ENCODE peak calls at places on chromosomes 16 and 17, in five cellular contexts. One of them, this sample, is unnamed.
A peak's percentile ranks its signal among the peaks of the same experiment; 100 is the strongest.

GRCh38 chr16:86635181-86635580 is 56.8 kb downstream of the FOXL1 start:
- DNase-seq in GM23248: peak; percentile 81
- DNase-seq in PC-3: no peak
- DNase-seq in SK-N-SH: no peak
- DNase-seq in neural progenitor cell: peak; percentile 32
- DNase-seq in this sample: no peak

GRCh38 chr16:81121474-81121990 is 25.3 kb upstream of the GCSH start:
- DNase-seq in neural progenitor cell: no peak
- DNase-seq in PC-3: no peak
- DNase-seq in GM23248: no peak
- DNase-seq in SK-N-SH: no peak
- DNase-seq in this sample: no peak

GRCh38 chr16:27690604-27691003 is 140.7 kb downstream of the KATNIP start:
- DNase-seq in neural progenitor cell: peak; percentile 47
- DNase-seq in PC-3: no peak
- DNase-seq in GM23248: peak; percentile 42
- DNase-seq in SK-N-SH: no peak
- DNase-seq in this sample: peak; percentile 30

GRCh38 chr17:74605361-74605760 is 13.3 kb upstream of the CD300LD start:
- DNase-seq in neural progenitor cell: no peak
- DNase-seq in PC-3: peak; percentile 85
- DNase-seq in GM23248: peak; percentile 96
- DNase-seq in SK-N-SH: no peak
- DNase-seq in this sample: peak; percentile 78

GRCh38 chr17:50117202-50118040 is 12.5 kb downstream of the SAMD14 start:
- DNase-seq in SK-N-SH: no peak
- DNase-seq in PC-3: peak; percentile 85
- DNase-seq in GM23248: peak; percentile 84
- DNase-seq in neural progenitor cell: peak; percentile 92
- DNase-seq in this sample: peak; percentile 92

GRCh38 chr17:73476890-73477350 is 165.1 kb upstream of the CDC42EP4 start:
- DNase-seq in PC-3: no peak
- DNase-seq in GM23248: no peak
- DNase-seq in neural progenitor cell: no peak
- DNase-seq in SK-N-SH: no peak
- DNase-seq in this sample: no peak

GRCh38 chr17:77771587-77771986 is 186.9 kb upstream of the TNRC6C start:
- DNase-seq in neural progenitor cell: no peak
- DNase-seq in PC-3: no peak
- DNase-seq in GM23248: no peak
- DNase-seq in SK-N-SH: no peak
- DNase-seq in this sample: no peak

GRCh38 chr16:66605177-66605999 is 884 bp downstream of the CMTM3 start:
- DNase-seq in SK-N-SH: peak; percentile 80
- DNase-seq in PC-3: peak; percentile 27
- DNase-seq in GM23248: peak; percentile 75
- DNase-seq in neural progenitor cell: peak; percentile 82
- DNase-seq in this sample: peak; percentile 77

GRCh38 chr16:14286381-14287230 is 215.5 kb downstream of the MRTFB start:
- DNase-seq in SK-N-SH: no peak
- DNase-seq in GM23248: peak; percentile 76
- DNase-seq in neural progenitor cell: peak; percentile 63
- DNase-seq in PC-3: no peak
- DNase-seq in this sample: peak; percentile 51

GRCh38 chr17:28750178-28751047 is 6.6 kb downstream of the TRAF4 start:
- DNase-seq in neural progenitor cell: peak; percentile 96
- DNase-seq in PC-3: peak; percentile 90
- DNase-seq in SK-N-SH: peak; percentile 87
- DNase-seq in GM23248: peak; percentile 95
- DNase-seq in this sample: peak; percentile 96

GRCh38 chr17:76710863-76711611 is at the start of gene MXRA7:
- DNase-seq in SK-N-SH: peak; percentile 97
- DNase-seq in neural progenitor cell: peak; percentile 87
- DNase-seq in GM23248: peak; percentile 91
- DNase-seq in PC-3: peak; percentile 78
- DNase-seq in this sample: peak; percentile 89

GRCh38 chr17:77733576-77734296 is 224.8 kb upstream of the TNRC6C start:
- DNase-seq in GM23248: no peak
- DNase-seq in PC-3: no peak
- DNase-seq in SK-N-SH: no peak
- DNase-seq in neural progenitor cell: no peak
- DNase-seq in this sample: no peak

GRCh38 chr16:17416461-17417221 is 54.1 kb downstream of the XYLT1 start:
- DNase-seq in GM23248: peak; percentile 67
- DNase-seq in neural progenitor cell: no peak
- DNase-seq in SK-N-SH: peak; percentile 32
- DNase-seq in PC-3: no peak
- DNase-seq in this sample: peak; percentile 24

DNA sequence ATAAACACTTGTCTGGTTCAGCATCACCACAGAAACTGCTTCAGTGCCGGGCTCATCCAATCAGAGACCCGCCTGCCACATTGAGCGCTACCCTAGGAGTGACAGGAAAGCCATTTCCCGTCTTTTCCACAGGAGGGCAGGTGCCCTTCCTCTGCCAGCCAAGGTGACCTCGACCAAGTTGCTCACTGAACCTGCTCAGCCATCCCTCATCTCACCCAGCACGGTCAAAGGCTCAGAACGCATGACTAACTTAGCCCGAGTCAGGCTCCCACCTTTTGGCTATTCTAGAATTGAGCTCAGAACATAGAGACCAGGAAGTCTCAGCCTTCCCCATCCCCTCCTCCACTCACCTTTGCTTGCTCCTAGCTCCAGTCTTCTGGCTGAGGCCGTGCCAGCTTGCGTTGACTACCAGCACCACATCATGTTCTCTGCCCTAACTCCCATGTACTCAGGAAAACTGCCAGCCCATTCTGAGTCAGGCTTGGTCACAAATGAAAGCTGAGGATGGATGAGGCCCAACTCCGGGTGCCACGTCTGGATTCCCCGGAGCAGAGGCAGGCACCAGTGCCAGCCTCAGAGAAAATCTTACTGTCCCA is 15.6 kb downstream of the MRPS23 start:
- DNase-seq in neural progenitor cell: peak; percentile 51
- DNase-seq in PC-3: peak; percentile 96
- DNase-seq in SK-N-SH: peak; percentile 45
- DNase-seq in GM23248: peak; percentile 91
- DNase-seq in this sample: no peak
- TF ChIP-seq EZH2phosphoT487 in neural progenitor cell: no peak
- TF ChIP-seq EZH2phosphoT487 in PC-3: no peak
- TF ChIP-seq EZH2phosphoT487 in SK-N-SH: no peak
- TF ChIP-seq EZH2phosphoT487 in GM23248: no peak
- TF ChIP-seq EZH2phosphoT487 in this sample: no peak

GRCh38 chr17:41813699-41814124 is 908 bp downstream of the FKBP10 start:
- DNase-seq in PC-3: no peak
- DNase-seq in neural progenitor cell: no peak
- DNase-seq in SK-N-SH: peak; percentile 37
- DNase-seq in GM23248: peak; percentile 63
- DNase-seq in this sample: no peak
- H3K27ac ChIP-seq in PC-3: no peak overlapping the region
- H3K27ac ChIP-seq in neural progenitor cell: no peak overlapping the region
- H3K27ac ChIP-seq in SK-N-SH: peak overlapping the region; percentile 87
- H3K27ac ChIP-seq in GM23248: peak overlapping the region; percentile 79
- H3K27ac ChIP-seq in this sample: peak overlapping the region; percentile 98

DNA sequence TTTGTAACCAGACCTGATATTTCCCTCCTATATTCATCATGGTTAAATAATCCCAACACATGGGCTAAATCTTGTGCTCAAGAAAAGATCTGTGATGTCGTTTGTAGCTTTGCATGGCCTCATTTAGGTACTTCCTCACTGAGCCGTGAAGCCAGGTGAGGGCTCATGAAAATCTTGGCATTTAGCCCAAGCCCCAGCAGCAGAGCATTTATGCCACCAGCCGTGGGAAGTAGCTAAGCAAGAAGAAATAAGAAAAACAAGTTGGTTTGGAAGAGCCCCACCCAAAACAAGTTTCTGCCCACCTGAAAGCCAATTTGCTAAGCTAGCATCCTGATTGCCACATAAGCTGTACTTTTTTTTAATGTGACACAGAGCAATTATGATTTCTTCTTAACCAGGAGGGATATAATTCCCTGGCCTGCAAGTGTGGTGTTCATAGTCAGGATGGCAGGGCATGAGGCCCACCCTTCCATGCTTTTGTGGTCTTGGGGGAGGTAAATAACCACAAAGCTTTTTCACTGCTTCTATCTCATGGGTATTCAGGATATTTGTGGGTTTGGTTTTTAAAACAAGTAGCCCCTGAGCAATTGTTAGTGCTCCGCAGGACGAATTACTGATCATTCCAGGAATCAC is 10.5 kb downstream of the TMIGD1 start:
- DNase-seq in PC-3: no peak
- DNase-seq in SK-N-SH: no peak
- DNase-seq in neural progenitor cell: no peak
- DNase-seq in GM23248: no peak
- DNase-seq in this sample: no peak
- TF ChIP-seq EZH2phosphoT487 in PC-3: no peak
- TF ChIP-seq EZH2phosphoT487 in SK-N-SH: no peak
- TF ChIP-seq EZH2phosphoT487 in neural progenitor cell: no peak
- TF ChIP-seq EZH2phosphoT487 in GM23248: no peak
- TF ChIP-seq EZH2phosphoT487 in this sample: no peak

DNA sequence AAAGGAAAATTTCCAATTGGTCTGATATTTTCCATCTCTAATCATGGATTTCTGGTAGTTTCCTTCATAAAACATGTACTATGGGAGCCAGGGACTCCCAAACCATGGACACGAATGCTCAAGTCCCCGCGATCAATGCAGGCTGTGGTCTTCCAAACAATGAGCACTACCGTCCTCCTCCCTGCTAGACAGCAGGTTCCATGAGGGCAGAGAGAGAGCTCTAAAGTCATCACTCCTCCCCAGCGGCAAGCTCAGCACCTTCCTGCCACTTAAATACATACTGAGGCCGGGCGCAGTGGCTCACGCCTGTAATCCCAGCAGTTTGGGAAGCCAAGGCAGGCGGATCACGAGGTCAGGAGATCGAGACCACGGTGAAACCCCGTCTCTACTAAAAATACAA is 31.1 kb downstream of the ARHGAP17 start:
- DNase-seq in neural progenitor cell: no peak
- DNase-seq in GM23248: no peak
- DNase-seq in SK-N-SH: no peak
- DNase-seq in PC-3: no peak
- DNase-seq in this sample: no peak
- H3K27ac ChIP-seq in neural progenitor cell: no peak overlapping the region
- H3K27ac ChIP-seq in GM23248: no peak overlapping the region
- H3K27ac ChIP-seq in SK-N-SH: no peak overlapping the region
- H3K27ac ChIP-seq in PC-3: no peak overlapping the region
- H3K27ac ChIP-seq in this sample: no peak overlapping the region

GRCh38 chr16:48435906-48436305 is 50.7 kb upstream of the SIAH1 start:
- DNase-seq in SK-N-SH: no peak
- DNase-seq in neural progenitor cell: no peak
- DNase-seq in PC-3: no peak
- DNase-seq in GM23248: no peak
- DNase-seq in this sample: no peak
- TF ChIP-seq EZH2phosphoT487 in SK-N-SH: no peak
- TF ChIP-seq EZH2phosphoT487 in neural progenitor cell: no peak
- TF ChIP-seq EZH2phosphoT487 in PC-3: no peak
- TF ChIP-seq EZH2phosphoT487 in GM23248: no peak
- TF ChIP-seq EZH2phosphoT487 in this sample: no peak

GRCh38 chr16:50282955-50283631 is 16.7 kb downstream of the ADCY7 start:
- DNase-seq in neural progenitor cell: no peak
- DNase-seq in SK-N-SH: no peak
- DNase-seq in PC-3: no peak
- DNase-seq in GM23248: no peak
- DNase-seq in this sample: no peak

GRCh38 chr16:50288920-50289319 is 22.6 kb downstream of the ADCY7 start:
- DNase-seq in GM23248: no peak
- DNase-seq in neural progenitor cell: no peak
- DNase-seq in PC-3: no peak
- DNase-seq in SK-N-SH: no peak
- DNase-seq in this sample: no peak

GRCh38 chr16:50286681-50287080 is 20.3 kb downstream of the ADCY7 start:
- DNase-seq in neural progenitor cell: no peak
- DNase-seq in PC-3: no peak
- DNase-seq in SK-N-SH: no peak
- DNase-seq in GM23248: no peak
- DNase-seq in this sample: no peak

GRCh38 chr16:50284131-50284911 is 18.0 kb downstream of the ADCY7 start:
- DNase-seq in PC-3: no peak
- DNase-seq in neural progenitor cell: no peak
- DNase-seq in GM23248: peak; percentile 9
- DNase-seq in SK-N-SH: peak; percentile 82
- DNase-seq in this sample: no peak

DNA sequence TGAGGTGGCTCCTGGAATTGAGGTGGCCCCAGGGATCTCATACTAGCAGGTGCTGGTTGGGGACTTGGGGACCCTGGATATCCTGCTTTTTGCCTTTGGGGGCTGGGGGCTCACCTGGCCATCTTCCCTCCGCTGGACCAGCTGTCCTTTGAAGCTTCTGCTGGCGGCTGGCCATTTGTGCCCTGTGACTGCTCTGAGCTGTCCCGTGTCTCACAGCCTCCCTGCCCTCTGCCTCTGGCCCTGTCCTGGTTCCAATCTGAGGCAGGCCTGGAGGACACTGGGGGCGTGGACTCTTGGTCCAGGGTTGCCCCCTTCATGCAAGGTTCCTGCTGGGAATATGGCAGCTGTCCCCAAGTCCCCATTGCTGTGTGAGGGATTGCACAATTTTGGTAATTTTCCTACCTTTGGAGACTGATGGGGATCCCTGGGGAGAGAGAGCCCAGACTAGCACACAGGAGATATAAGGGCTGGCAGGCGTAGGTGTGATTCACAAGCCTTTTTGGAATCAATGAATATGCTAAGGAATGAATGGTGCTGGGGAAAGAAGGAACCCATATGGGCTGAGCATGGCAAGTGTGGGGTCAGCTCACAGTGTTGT is 19.2 kb downstream of the ADCY7 start:
- DNase-seq in SK-N-SH: no peak
- DNase-seq in neural progenitor cell: no peak
- DNase-seq in PC-3: no peak
- DNase-seq in GM23248: peak; percentile 63
- DNase-seq in this sample: no peak
- H3K27ac ChIP-seq in SK-N-SH: no peak overlapping the region
- H3K27ac ChIP-seq in neural progenitor cell: no peak overlapping the region
- H3K27ac ChIP-seq in PC-3: no peak overlapping the region
- H3K27ac ChIP-seq in GM23248: no peak overlapping the region
- H3K27ac ChIP-seq in this sample: no peak overlapping the region

GRCh38 chr17:80743181-80743771 is 198.6 kb downstream of the RPTOR start:
- DNase-seq in SK-N-SH: no peak
- DNase-seq in neural progenitor cell: no peak
- DNase-seq in GM23248: peak; percentile 64
- DNase-seq in PC-3: no peak
- DNase-seq in this sample: no peak
- TF ChIP-seq EZH2phosphoT487 in SK-N-SH: no peak
- TF ChIP-seq EZH2phosphoT487 in neural progenitor cell: no peak
- TF ChIP-seq EZH2phosphoT487 in GM23248: no peak
- TF ChIP-seq EZH2phosphoT487 in PC-3: no peak
- TF ChIP-seq EZH2phosphoT487 in this sample: no peak